ENCODE peak calls at places on chromosomes 2 and 18, in six cellular contexts. A, X, E, D, O and L are unnamed samples.

GRCh38 chr2:134592380-134592779 is 126.4 kb downstream of the TMEM163 start:
- DNase-seq in A (no peak), X (no peak), E (no peak), D (no peak), O (no peak), L (no peak)

GRCh38 chr18:62245699-62246098 is 58.6 kb downstream of the RELCH start:
- DNase-seq in A (no peak), X (no peak), E (no peak), D (no peak), O (no peak), L (no peak)

GRCh38 chr2:187500585-187501359 is 52.7 kb upstream of the CALCRL start:
- DNase-seq in A (no peak), X (no peak), E (peak), D (no peak), O (no peak), L (no peak)

GRCh38 chr2:144679942-144680341 is 160.0 kb upstream of the ZEB2 start:
- DNase-seq in A (no peak), X (no peak), E (no peak), D (no peak), O (no peak), L (no peak)

GRCh38 chr2:207395535-207396251 is 134.1 kb upstream of the CREB1 start:
- DNase-seq in A (no peak), X (no peak), E (no peak), D (no peak), O (no peak), L (no peak)

GRCh38 chr2:1498176-1498575 is 84.9 kb downstream of the TPO start:
- DNase-seq in A (no peak), X (no peak), E (no peak), D (no peak), O (no peak), L (no peak)

GRCh38 chr18:46716336-46716735 is 40.5 kb downstream of the ST8SIA5 start:
- DNase-seq in A (no peak), X (no peak), E (no peak), D (no peak), O (no peak), L (no peak)

GRCh38 chr2:56130463-56131070 is 53.2 kb upstream of the CCDC85A start:
- DNase-seq in A (no peak), X (no peak), E (peak), D (no peak), O (no peak), L (no peak)

GRCh38 chr2:59389240-59389639 is 1148.1 kb upstream of the FANCL start:
- DNase-seq in A (no peak), X (peak), E (no peak), D (no peak), O (no peak), L (no peak)

GRCh38 chr2:88442061-88442460 is 10.4 kb downstream of the FOXI3 start:
- DNase-seq in A (no peak), X (no peak), E (no peak), D (no peak), O (no peak), L (no peak)

GRCh38 chr2:54404270-54404669 is 51.9 kb upstream of the SPTBN1 start:
- DNase-seq in A (no peak), X (no peak), E (peak), D (no peak), O (no peak), L (no peak)

GRCh38 chr2:121454549-121455090 is 76.1 kb upstream of the RNU4ATAC start:
- DNase-seq in A (no peak), X (no peak), E (peak), D (no peak), O (no peak), L (no peak)

GRCh38 chr2:240397542-240397916 is 37.9 kb upstream of the GPC1 start:
- DNase-seq in A (no peak), X (no peak), E (no peak), D (no peak), O (no peak), L (no peak)

GRCh38 chr18:23862071-23862470 is 152.5 kb upstream of the TTC39C start:
- DNase-seq in A (no peak), X (peak), E (peak), D (no peak), O (no peak), L (peak)

GRCh38 chr18:24488824-24489493 is 28.5 kb downstream of the HRH4 start:
- DNase-seq in A (no peak), X (no peak), E (peak), D (no peak), O (no peak), L (no peak)

GRCh38 chr2:234998404-234999211 is 46.8 kb downstream of the SH3BP4 start:
- DNase-seq in A (no peak), X (no peak), E (peak), D (peak), O (no peak), L (no peak)

GRCh38 chr2:181573140-181573736 is 83.7 kb downstream of the CERKL start:
- DNase-seq in A (no peak), X (peak), E (peak), D (no peak), O (no peak), L (no peak)

GRCh38 chr2:196066794-196067382 is 1.7 kb downstream of the DNAH7 start:
- DNase-seq in A (no peak), X (no peak), E (peak), D (no peak), O (no peak), L (no peak)

GRCh38 chr2:225120175-225120574 is 77.9 kb upstream of the DOCK10 start:
- DNase-seq in A (no peak), X (no peak), E (no peak), D (no peak), O (no peak), L (no peak)

GRCh38 chr18:6593142-6593889 is 136.2 kb upstream of the ARHGAP28 start:
- DNase-seq in A (no peak), X (no peak), E (no peak), D (no peak), O (no peak), L (no peak)

GRCh38 chr2:97965146-97965545 is 30.6 kb downstream of the TMEM131 start:
- DNase-seq in A (no peak), X (no peak), E (no peak), D (no peak), O (no peak), L (no peak)

GRCh38 chr18:54392621-54393023 is 34.9 kb downstream of the C18orf54 start:
- DNase-seq in A (no peak), X (no peak), E (peak), D (no peak), O (no peak), L (no peak)

GRCh38 chr18:47767699-47768098 is 162.8 kb downstream of the SMAD2 start:
- DNase-seq in A (no peak), X (no peak), E (no peak), D (no peak), O (no peak), L (no peak)

GRCh38 chr18:5155907-5156287 is 41.2 kb downstream of the AKAIN1 start:
- DNase-seq in A (no peak), X (no peak), E (no peak), D (no peak), O (no peak), L (no peak)

GRCh38 chr2:54666131-54666637 is 57.3 kb upstream of the EML6 start:
- DNase-seq in A (no peak), X (no peak), E (peak), D (peak), O (no peak), L (peak)

GRCh38 chr2:10536569-10537133 is 88.5 kb upstream of the ODC1 start:
- DNase-seq in A (no peak), X (no peak), E (no peak), D (no peak), O (no peak), L (no peak)

GRCh38 chr2:240399419-240400318 is 35.8 kb upstream of the GPC1 start:
- DNase-seq in A (no peak), X (no peak), E (no peak), D (peak), O (peak), L (no peak)

GRCh38 chr18:59039449-59039848 is 100.2 kb upstream of the SEC11C start:
- DNase-seq in A (no peak), X (no peak), E (no peak), D (no peak), O (no peak), L (no peak)

GRCh38 chr2:39743170-39743851 is 35.7 kb downstream of the THUMPD2 start:
- DNase-seq in A (no peak), X (no peak), E (peak), D (no peak), O (no peak), L (no peak)

GRCh38 chr2:203804070-203804469 is 63.5 kb upstream of the CTLA4 start:
- DNase-seq in A (no peak), X (peak), E (peak), D (no peak), O (no peak), L (peak)

GRCh38 chr2:100821255-100821912 is 1.4 kb downstream of the NPAS2 start:
- DNase-seq in A (no peak), X (no peak), E (peak), D (no peak), O (no peak), L (no peak)
- TF ChIP-seq CTCF in A (no peak), X (no peak), E (no peak), D (no peak), O (no peak), L (no peak)

GRCh38 chr2:162365392-162365791 is 21.5 kb downstream of the GCA start:
- DNase-seq in A (no peak), X (no peak), E (peak), D (no peak), O (no peak), L (no peak)
- TF ChIP-seq CTCF in A (no peak), X (no peak), E (no peak), D (no peak), O (no peak), L (no peak)

GRCh38 chr2:226622484-226622883 is 177.1 kb downstream of the IRS1 start:
- DNase-seq in A (no peak), X (no peak), E (no peak), D (no peak), O (no peak), L (no peak)
- TF ChIP-seq CTCF in A (no peak), X (no peak), E (peak), D (peak), O (no peak), L (no peak)

GRCh38 chr18:12886498-12887126 is 2.6 kb upstream of the PTPN2 start:
- DNase-seq in A (no peak), X (no peak), E (no peak), D (no peak), O (no peak), L (no peak)
- TF ChIP-seq CTCF in A (no peak), X (peak), E (peak), D (no peak), O (peak), L (peak)

GRCh38 chr18:25614168-25614567 is 262.2 kb upstream of the ZNF521 start:
- DNase-seq in A (no peak), X (no peak), E (no peak), D (no peak), O (no peak), L (no peak)
- TF ChIP-seq CTCF in A (no peak), X (no peak), E (no peak), D (no peak), O (no peak), L (no peak)